ENCODE peak calls at places on chromosomes 4 and X, in six cellular contexts. B is prostate gland, F is K562, P is breast epithelium, A is GM23338, V is Panc1. T is an unnamed sample.

GRCh38 chr4:15766821-15767220 is 11.3 kb upstream of the CD38 start:
- DNase-seq in B (no peak), F (no peak), P (no peak), A (no peak), V (no peak), T (no peak)

GRCh38 chr4:169079942-169080827 is 70.1 kb upstream of the CBR4 start:
- DNase-seq in B (peak), F (peak), P (peak), A (no peak), V (no peak), T (peak)

GRCh38 chr4:110869114-110869513 is 246.2 kb upstream of the PITX2 start:
- DNase-seq in B (no peak), F (no peak), P (no peak), A (no peak), V (no peak), T (no peak)

GRCh38 chrX:33062016-33062415 is 149.3 kb downstream of the DMD start:
- DNase-seq in B (no peak), F (no peak), P (no peak), A (no peak), V (no peak), T (no peak)

GRCh38 chr4:108224628-108225053 is 55.9 kb upstream of the LEF1 start:
- DNase-seq in B (no peak), F (peak), P (no peak), A (no peak), V (no peak), T (no peak)

GRCh38 chr4:29708473-29708872 is 1011.7 kb upstream of the PCDH7 start:
- DNase-seq in B (no peak), F (no peak), P (no peak), A (no peak), V (no peak), T (no peak)

GRCh38 chr4:86972997-86973396 is 38.2 kb downstream of the AFF1 start:
- DNase-seq in B (peak), F (peak), P (peak), A (peak), V (no peak), T (no peak)

GRCh38 chrX:88101968-88102367 is 584.4 kb downstream of the KLHL4 start:
- DNase-seq in B (no peak), F (no peak), P (no peak), A (no peak), V (no peak), T (no peak)

GRCh38 chr4:175421506-175421905 is 390.6 kb downstream of the GPM6A start:
- DNase-seq in B (no peak), F (no peak), P (no peak), A (no peak), V (peak), T (no peak)

GRCh38 chr4:60605651-60606354 is 594.3 kb upstream of the ADGRL3 start:
- DNase-seq in B (no peak), F (no peak), P (no peak), A (no peak), V (no peak), T (no peak)

GRCh38 chr4:40309250-40309774 is 25.8 kb upstream of the CHRNA9 start:
- DNase-seq in B (peak), F (peak), P (peak), A (peak), V (peak), T (peak)

GRCh38 chr4:187840814-187841213 is 154.8 kb upstream of the ZFP42 start:
- DNase-seq in B (no peak), F (no peak), P (no peak), A (no peak), V (no peak), T (no peak)

GRCh38 chrX:78650906-78651437 is 8.2 kb downstream of the RTL3 start:
- DNase-seq in B (no peak), F (no peak), P (no peak), A (peak), V (no peak), T (no peak)

GRCh38 chr4:85883180-85883579 is 408.2 kb downstream of the ARHGAP24 start:
- DNase-seq in B (no peak), F (no peak), P (no peak), A (no peak), V (no peak), T (no peak)

GRCh38 chrX:153657161-153657560 is 10.2 kb downstream of the DUSP9 start:
- DNase-seq in B (no peak), F (no peak), P (no peak), A (no peak), V (no peak), T (peak)

GRCh38 chr4:8666581-8666980 is 74.0 kb downstream of the CPZ start:
- DNase-seq in B (no peak), F (no peak), P (no peak), A (no peak), V (no peak), T (peak)
- TF ChIP-seq CTCF in B (no peak), F (no peak), P (no peak), A (peak), V (no peak), T (no peak)

DNA sequence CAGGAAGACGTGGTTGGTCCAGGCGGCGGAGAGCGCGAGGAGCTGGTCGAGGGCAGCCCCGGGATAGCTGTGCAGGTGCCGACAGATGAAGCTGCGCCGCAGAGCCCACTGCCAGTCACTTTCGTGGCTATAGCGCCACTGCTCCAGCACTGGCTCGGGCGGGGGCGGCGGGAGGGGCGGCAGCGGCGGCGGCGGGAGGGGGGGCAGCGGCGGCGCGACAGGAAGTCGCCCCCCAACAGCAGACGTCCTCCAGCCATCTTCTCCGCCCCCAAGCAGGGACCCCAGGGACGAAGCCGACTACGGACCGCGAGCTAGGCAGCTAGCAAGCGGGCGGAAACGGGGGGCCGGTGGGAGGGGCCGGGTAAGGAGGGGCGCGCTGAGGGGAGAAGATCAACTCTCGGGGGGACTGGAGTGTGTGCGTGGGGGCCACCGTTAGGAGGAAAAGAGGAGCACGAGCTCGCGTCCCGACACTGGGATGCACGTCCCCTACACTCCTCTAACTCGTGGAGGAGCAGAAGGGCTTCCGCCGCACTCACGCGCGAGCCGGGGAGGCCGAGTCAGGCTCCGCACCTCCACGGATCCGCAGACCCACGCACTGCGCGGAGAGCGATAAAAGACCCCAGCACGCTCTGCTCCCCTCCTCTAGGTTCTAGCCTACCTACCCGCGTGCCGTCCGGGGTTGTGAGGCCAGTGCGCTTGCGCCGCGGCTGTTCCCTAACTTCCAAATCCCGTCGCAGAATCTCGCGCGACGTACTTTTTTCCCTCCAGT is at the start of gene NKRF:
- DNase-seq in B (peak), F (peak), P (peak), A (peak), V (no peak), T (peak)
- TF ChIP-seq POLR2AphosphoS5 in B (peak), F (peak), P (peak), A (peak), V (peak), T (peak)

DNA sequence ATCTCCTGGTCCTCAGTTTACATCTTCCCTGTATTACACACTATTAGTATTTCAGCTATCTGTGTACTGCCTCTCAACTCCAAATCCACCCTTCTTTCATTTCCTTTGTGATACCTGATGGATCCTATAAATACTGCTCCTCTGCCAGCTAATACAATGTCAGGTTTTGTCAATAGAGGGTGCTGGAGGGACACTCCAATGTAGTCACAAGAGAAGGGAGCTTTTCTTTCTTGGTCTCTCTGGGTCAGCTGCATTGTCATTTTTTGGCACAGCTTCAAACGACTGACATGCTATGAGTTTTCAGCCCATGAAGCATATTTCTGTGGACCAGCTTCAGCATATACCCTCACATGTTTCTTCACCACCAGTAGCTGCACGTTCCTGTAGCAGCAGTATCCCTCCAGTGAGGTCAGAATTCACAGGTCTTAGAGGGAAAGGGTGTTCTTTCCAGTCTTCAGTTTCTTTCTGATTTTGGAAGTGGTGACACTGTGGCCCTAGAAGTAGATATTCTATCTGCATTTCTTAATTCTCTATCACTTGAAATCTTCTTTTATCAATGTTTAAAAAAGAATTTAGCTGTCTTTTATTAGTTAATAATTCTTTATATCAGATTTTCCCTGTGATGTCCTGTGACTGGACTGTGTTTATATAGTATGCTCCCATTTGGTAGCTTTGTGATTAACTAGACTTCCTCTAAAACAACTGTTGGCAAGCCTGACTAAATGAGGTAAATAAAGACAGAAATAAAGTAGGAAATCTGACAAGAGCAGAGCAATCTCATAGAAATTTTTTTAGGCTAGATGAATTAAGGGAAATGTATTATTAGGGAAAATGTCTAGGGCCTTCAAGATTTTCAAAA is 60.6 kb downstream of the GABRA2 start:
- DNase-seq in B (no peak), F (no peak), P (no peak), A (peak), V (peak), T (no peak)
- TF ChIP-seq CTCF in B (no peak), F (no peak), P (no peak), A (peak), V (peak), T (no peak)

DNA sequence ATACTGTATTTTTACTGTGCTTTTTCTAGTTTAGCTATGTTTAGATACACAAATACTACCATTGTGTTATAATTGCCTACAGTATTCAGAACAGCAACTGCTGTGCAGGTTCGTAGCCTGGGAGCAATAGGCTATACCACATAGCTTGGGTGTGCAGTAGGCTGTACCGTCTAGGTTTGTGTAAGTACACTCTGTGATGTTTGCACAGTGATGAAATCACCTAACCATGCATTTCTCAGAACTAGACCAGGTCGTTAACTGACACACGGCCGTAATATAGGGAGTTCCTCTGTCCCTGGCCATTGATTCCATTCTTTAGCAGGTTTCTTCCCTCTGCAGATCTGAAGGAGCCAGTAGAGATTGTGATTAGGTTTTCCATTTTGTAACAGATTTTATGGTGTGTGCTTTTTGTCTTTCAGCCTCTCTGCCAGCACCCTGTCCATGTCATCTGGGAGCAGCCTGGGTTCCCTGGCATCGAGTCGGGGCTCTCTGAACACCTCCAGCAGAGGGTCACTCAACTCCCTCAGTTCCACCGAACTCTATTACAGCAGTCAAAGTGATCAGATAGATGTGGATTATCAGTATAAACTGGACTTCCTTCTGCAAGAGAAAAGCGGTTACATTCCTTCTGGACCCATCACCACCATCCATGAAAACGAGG is 59.5 kb downstream of the CLDN22 start:
- DNase-seq in B (peak), F (no peak), P (no peak), A (no peak), V (no peak), T (no peak)
- TF ChIP-seq POLR2AphosphoS5 in B (peak), F (no peak), P (no peak), A (no peak), V (no peak), T (no peak)

DNA sequence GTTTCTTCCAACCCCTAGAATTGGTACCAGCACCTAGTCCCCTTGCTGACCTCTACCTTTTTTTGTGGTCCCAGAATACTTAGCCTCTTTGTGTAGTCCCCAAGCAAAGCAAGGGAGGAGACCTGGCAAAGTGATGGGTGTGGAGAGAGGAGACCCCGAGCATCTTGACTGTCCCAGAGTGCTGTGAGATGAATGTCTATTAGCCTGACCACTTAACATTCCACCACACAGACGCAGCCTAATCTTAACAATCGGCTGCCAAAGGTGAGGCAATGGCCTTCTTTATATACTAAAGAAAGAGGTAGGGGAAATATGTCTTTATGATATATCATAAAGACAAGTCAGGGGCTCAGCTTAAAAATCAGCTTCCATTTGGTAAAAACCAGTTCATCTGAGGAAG is 55.9 kb downstream of the TRIM2 start:
- DNase-seq in B (no peak), F (no peak), P (no peak), A (peak), V (no peak), T (no peak)
- TF ChIP-seq CTCF in B (no peak), F (no peak), P (no peak), A (no peak), V (no peak), T (no peak)

DNA sequence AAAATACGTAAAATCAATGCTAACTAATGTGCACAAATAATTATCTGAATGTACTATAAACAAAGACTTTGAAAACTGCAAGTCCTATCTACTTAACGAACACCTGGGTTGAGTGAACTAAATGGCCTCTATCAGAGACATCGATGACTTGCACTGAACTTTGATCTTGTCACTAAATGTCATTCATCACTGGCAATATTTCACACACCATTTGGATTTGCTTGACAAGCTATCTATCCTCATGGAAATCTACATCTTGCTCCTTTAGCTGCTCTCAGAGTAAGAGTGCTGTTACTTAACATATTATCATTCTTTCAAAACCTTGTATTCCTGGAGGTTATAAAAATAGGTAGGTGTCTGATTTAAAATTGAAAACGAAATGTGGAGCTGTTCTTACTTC is 289.3 kb downstream of the TLL1 start:
- DNase-seq in B (no peak), F (no peak), P (no peak), A (no peak), V (no peak), T (no peak)
- TF ChIP-seq POLR2AphosphoS5 in B (no peak), F (no peak), P (no peak), A (no peak), V (no peak), T (no peak)

DNA sequence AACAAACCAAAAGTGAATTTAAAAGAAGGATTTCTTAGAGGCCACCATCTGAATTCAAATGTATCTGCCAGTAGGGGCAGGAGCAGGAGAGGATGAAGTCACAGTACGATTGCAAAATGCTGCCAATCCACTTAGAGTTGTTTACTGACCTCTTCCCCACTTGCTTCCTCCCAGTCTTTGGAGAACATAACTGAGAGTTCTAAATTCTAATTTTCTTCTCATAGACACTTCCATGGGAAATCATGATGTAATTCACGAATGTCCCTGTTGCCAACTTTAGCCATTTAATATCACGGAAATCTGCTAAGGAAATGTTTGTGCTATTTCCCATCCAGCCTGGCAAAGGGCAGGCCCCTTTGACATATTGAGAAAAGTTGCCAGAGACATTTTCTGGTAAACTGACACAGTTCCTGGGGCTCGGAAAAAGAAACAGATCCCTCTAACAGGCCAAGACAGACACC is 33.6 kb upstream of the NOCT start:
- DNase-seq in B (no peak), F (no peak), P (no peak), A (peak), V (no peak), T (peak)
- TF ChIP-seq CTCF in B (peak), F (no peak), P (no peak), A (no peak), V (no peak), T (no peak)